ENCODE peak calls at places on chromosomes 1 and 21, in four cellular contexts. Q, L, H and K are unnamed samples.
A peak's percentile ranks its signal among the peaks of the same experiment; 100 is the strongest.

GRCh38 chr1:242245255-242245654 is 246.4 kb upstream of the MAP1LC3C start:
- DNase-seq in Q (no peak), L (no peak), H (no peak), K (no peak)

GRCh38 chr21:42672699-42673458 is 19.5 kb downstream of the PDE9A start:
- DNase-seq in Q (no peak), L (no peak), H (peak; percentile 47), K (no peak)

GRCh38 chr1:109327285-109327684 is 20.5 kb upstream of the MYBPHL start:
- DNase-seq in Q (no peak), L (no peak), H (no peak), K (peak; percentile 86)

GRCh38 chr1:118487932-118488331 is 302.9 kb upstream of the SPAG17 start:
- DNase-seq in Q (no peak), L (no peak), H (no peak), K (no peak)

GRCh38 chr1:203316626-203317093 is 11.3 kb downstream of the BTG2 start:
- DNase-seq in Q (no peak), L (no peak), H (no peak), K (no peak)

GRCh38 chr1:159951551-159951950 is 2.5 kb downstream of the SLAMF9 start:
- DNase-seq in Q (no peak), L (no peak), H (no peak), K (no peak)

GRCh38 chr1:19861034-19861433 is 21.2 kb upstream of the OTUD3 start:
- DNase-seq in Q (no peak), L (no peak), H (no peak), K (no peak)

GRCh38 chr21:29064850-29065481 is 8.5 kb downstream of the CCT8 start:
- DNase-seq in Q (peak; percentile 70), L (no peak), H (no peak), K (no peak)

GRCh38 chr1:168585191-168585590 is 8.8 kb downstream of the XCL1 start:
- DNase-seq in Q (no peak), L (no peak), H (no peak), K (no peak)

GRCh38 chr1:101653482-101653946 is 343.2 kb downstream of the OLFM3 start:
- DNase-seq in Q (no peak), L (no peak), H (peak; percentile 58), K (peak; percentile 21)

GRCh38 chr1:155859881-155860841 is 794 bp downstream of the SYT11 start:
- DNase-seq in Q (no peak), L (peak; percentile 21), H (peak; percentile 34), K (peak; percentile 86)

GRCh38 chr1:16075337-16076002 is 2.0 kb upstream of the FAM131C start:
- DNase-seq in Q (no peak), L (no peak), H (no peak), K (peak; percentile 80)

GRCh38 chr1:116990612-116991151 is 10.9 kb upstream of the CD101 start:
- DNase-seq in Q (no peak), L (peak; percentile 49), H (no peak), K (peak; percentile 49)

GRCh38 chr1:1371741-1372711 is 3.0 kb downstream of the AURKAIP1 start:
- DNase-seq in Q (peak; percentile 47), L (no peak), H (peak; percentile 76), K (peak; percentile 72)

GRCh38 chr1:100851726-100852125 is 42.9 kb downstream of the EXTL2 start:
- DNase-seq in Q (no peak), L (no peak), H (no peak), K (no peak)

GRCh38 chr1:209839875-209840491 is 12.2 kb downstream of the UTP25 start:
- DNase-seq in Q (no peak), L (no peak), H (no peak), K (no peak)

GRCh38 chr1:219670426-219671149 is 57.7 kb upstream of the ZC3H11B start:
- DNase-seq in Q (peak; percentile 1), L (no peak), H (peak; percentile 47), K (peak; percentile 18)

GRCh38 chr1:217090073-217090911 is 367.1 kb upstream of the ESRRG start:
- DNase-seq in Q (peak; percentile 54), L (no peak), H (peak; percentile 60), K (no peak)

GRCh38 chr1:167518331-167518700 is at the start of gene CD247:
- DNase-seq in Q (peak; percentile 52), L (no peak), H (no peak), K (no peak)

GRCh38 chr1:51622455-51622913 is 5.6 kb downstream of the OSBPL9 start:
- DNase-seq in Q (no peak), L (peak; percentile 95), H (peak; percentile 18), K (peak; percentile 46)

GRCh38 chr1:51620470-51620869 is 3.6 kb downstream of the OSBPL9 start:
- DNase-seq in Q (no peak), L (no peak), H (no peak), K (no peak)

GRCh38 chr1:51621161-51621560 is 4.3 kb downstream of the OSBPL9 start:
- DNase-seq in Q (no peak), L (no peak), H (no peak), K (no peak)

GRCh38 chr1:51623025-51623424 is 6.1 kb downstream of the OSBPL9 start:
- DNase-seq in Q (no peak), L (no peak), H (no peak), K (no peak)

DNA sequence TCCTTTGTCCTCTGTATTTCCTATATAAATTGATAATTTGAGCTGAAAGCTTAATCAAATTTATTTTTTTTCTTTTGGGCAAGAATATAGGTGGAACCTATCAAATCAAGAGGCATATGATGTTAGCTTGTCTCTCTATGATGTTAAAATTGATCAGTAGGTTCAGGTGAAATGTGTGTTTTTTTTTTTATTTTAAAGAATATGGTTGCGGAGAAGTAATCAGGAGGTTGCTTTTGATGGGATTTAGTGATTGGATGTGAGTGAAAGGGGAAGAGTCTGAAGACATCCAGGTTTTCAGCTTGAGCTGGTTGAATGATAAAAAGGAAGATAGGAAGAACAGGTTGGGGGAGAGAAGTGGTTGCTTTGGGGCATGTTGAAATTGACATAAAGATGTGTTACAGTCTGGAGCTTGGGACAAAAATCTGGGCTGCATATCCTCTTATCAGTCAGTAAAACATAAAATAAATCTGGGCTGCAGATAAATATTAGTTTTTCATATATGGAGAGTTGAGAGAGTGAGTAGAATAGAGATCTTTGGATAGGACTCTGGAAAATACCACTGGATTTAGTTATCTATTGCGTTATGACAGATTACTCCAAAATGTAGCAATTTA is 5.1 kb downstream of the OSBPL9 start:
- DNase-seq in Q (no peak), L (no peak), H (no peak), K (no peak)
- H3K27ac ChIP-seq in Q (no peak overlapping the region), L (peak overlapping the region; percentile 94), H (no peak overlapping the region), K (peak overlapping the region; percentile 86)

DNA sequence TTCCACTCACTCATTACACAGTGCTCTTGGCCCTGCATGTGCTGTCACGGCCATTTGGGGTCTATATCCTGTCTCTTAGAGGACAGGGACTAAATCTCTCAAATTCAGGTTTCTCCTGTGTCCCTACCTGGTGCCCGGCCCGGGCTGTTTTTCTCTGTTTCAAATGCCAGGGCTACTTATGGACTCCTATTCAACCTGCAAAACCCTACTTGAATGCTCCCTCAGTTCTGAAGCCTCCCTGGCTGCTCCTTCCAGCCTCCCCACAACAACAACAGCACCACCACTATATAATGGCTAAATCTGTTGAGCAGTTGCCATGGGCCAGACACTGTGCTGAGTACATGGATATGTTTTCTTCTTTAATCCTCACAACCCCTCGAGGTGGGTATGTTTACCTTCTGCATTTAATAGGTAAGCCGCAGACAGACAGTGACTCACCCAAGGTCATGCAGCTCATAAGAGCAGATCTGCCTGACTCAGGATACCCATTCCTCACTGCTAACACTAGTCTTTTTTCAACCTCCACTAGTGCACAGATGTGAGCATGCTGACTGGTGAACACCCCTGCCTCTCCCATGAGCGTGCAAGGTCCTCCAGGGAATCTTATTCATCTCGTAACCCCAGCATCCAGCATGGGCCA is 29.9 kb downstream of the DHRS3 start:
- DNase-seq in Q (no peak), L (no peak), H (no peak), K (no peak)
- H3K4me1 ChIP-seq in Q (no peaks in the 10 kb centered on the region), L (peaks cover 35% of the 10 kb centered on the region), H (no peaks in the 10 kb centered on the region), K (peaks cover 12% of the 10 kb centered on the region)

GRCh38 chr21:39025198-39025597 is 158.1 kb downstream of the PSMG1 start:
- DNase-seq in Q (no peak), L (no peak), H (no peak), K (no peak)

GRCh38 chr21:39033878-39034589 is 149.2 kb downstream of the PSMG1 start:
- DNase-seq in Q (no peak), L (no peak), H (no peak), K (no peak)

GRCh38 chr21:39034590-39035536 is 148.4 kb downstream of the PSMG1 start:
- DNase-seq in Q (no peak), L (no peak), H (no peak), K (no peak)

GRCh38 chr21:39029086-39029772 is 154.0 kb downstream of the PSMG1 start:
- DNase-seq in Q (no peak), L (no peak), H (peak; percentile 68), K (no peak)

GRCh38 chr21:39030127-39030884 is 152.9 kb downstream of the PSMG1 start:
- DNase-seq in Q (no peak), L (no peak), H (peak; percentile 41), K (no peak)
- H3K27ac ChIP-seq in Q (no peak overlapping the region), L (no peak overlapping the region), H (peak overlapping the region; percentile 93), K (no peak overlapping the region)

GRCh38 chr1:23456226-23456625 is 27.8 kb downstream of the ASAP3 start:
- DNase-seq in Q (no peak), L (no peak), H (no peak), K (no peak)
- H3K4me1 ChIP-seq in Q (no peaks in the 10 kb centered on the region), L (peaks cover 44% of the 10 kb centered on the region), H (no peaks in the 10 kb centered on the region), K (no peaks in the 10 kb centered on the region)

DNA sequence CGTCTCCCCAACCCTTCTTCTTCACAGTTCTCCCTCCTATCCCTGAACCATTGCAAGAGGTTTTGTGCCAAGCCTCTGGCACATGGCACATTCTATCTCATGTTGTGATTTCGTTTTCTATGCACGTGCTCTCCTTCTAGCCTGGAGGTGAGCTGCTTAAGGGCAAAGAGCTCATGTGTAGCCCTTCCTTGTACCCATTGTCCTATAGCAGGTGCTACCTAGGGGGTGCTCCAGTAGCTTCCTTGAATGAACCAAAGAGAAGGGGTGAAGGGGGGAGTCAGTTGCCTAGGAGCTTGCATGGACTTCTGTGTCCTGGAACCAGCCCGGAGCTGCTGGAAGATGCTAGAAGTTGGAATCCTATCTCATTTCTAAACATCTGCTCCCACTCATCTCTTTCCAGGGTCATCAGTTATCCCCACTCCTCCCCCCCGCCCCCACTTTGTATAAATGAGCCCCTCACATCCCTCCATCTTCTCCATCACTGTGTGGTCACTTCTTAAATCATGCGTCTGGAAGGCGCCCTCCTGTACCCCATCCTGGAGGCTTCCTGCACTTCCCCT is 535 bp upstream of the DISC1 start:
- DNase-seq in Q (peak; percentile 81), L (no peak), H (no peak), K (no peak)
- H3K27ac ChIP-seq in Q (peak overlapping the region; percentile 19), L (peak overlapping the region; percentile 75), H (no peak overlapping the region), K (no peak overlapping the region)

GRCh38 chr1:93672477-93673158 is 9.0 kb downstream of the BCAR3 start:
- DNase-seq in Q (no peak), L (no peak), H (peak; percentile 44), K (no peak)
- H3K4me1 ChIP-seq in Q (no peaks in the 10 kb centered on the region), L (peaks cover 30% of the 10 kb centered on the region), H (peaks cover 19% of the 10 kb centered on the region), K (peaks cover 72% of the 10 kb centered on the region)

GRCh38 chr1:93989601-93990000 is 80.4 kb upstream of the GCLM start:
- DNase-seq in Q (no peak), L (no peak), H (no peak), K (no peak)
- H3K27ac ChIP-seq in Q (no peak overlapping the region), L (no peak overlapping the region), H (no peak overlapping the region), K (no peak overlapping the region)

DNA sequence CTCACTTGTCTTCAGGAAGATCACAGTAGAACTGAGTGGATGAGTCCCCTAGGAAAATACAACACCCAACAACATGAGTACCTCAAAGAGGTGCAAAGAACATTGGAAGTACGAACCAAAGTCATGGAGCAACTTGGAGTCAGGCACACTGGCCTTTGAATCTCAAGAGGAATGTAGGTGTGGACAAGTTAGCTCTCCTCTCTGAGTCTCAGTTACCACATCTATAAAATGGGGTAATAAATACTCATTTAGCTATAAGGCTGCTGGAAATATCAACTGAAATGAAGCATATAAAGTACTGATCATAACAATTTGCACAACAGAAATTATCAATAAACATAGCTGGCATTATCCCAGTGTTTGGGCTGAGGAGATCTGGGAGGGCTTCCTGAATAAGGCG is 96.7 kb upstream of the JUN start:
- DNase-seq in Q (no peak), L (no peak), H (no peak), K (no peak)
- H3K4me1 ChIP-seq in Q (peaks cover 31% of the 10 kb centered on the region), L (peaks cover 45% of the 10 kb centered on the region), H (peaks cover 23% of the 10 kb centered on the region), K (peaks cover 13% of the 10 kb centered on the region)